ENCODE peak calls at places on chromosomes 2 and 18, in ten cellular contexts. One of them, this sample, is unnamed.
A peak's percentile ranks its signal among the peaks of the same experiment; 100 is the strongest.

GRCh38 chr2:25453199-25453903 is 111.6 kb upstream of the DNMT3A start:
- DNase-seq in upper lobe of left lung: no peak
- DNase-seq in sigmoid colon: no peak
- DNase-seq in suprapubic skin: no peak
- DNase-seq in Peyer's patch: no peak
- DNase-seq in uterus: no peak
- DNase-seq in A549: no peak
- DNase-seq in HCT116: no peak
- DNase-seq in esophagus muscularis mucosa: no peak
- DNase-seq in endothelial cell of umbilical vein: no peak
- DNase-seq in this sample: no peak

GRCh38 chr18:23921716-23922285 is 92.8 kb upstream of the TTC39C start:
- DNase-seq in upper lobe of left lung: no peak
- DNase-seq in sigmoid colon: no peak
- DNase-seq in suprapubic skin: no peak
- DNase-seq in Peyer's patch: no peak
- DNase-seq in uterus: no peak
- DNase-seq in A549: no peak
- DNase-seq in HCT116: no peak
- DNase-seq in esophagus muscularis mucosa: no peak
- DNase-seq in endothelial cell of umbilical vein: no peak
- DNase-seq in this sample: no peak

GRCh38 chr2:59182249-59182648 is 941.1 kb upstream of the FANCL start:
- DNase-seq in upper lobe of left lung: no peak
- DNase-seq in sigmoid colon: no peak
- DNase-seq in suprapubic skin: no peak
- DNase-seq in Peyer's patch: no peak
- DNase-seq in uterus: no peak
- DNase-seq in A549: peak; percentile 18
- DNase-seq in HCT116: no peak
- DNase-seq in esophagus muscularis mucosa: no peak
- DNase-seq in endothelial cell of umbilical vein: no peak
- DNase-seq in this sample: peak; percentile 2

GRCh38 chr2:204018717-204019116 is 82.2 kb downstream of the ICOS start:
- DNase-seq in upper lobe of left lung: peak; percentile 6
- DNase-seq in sigmoid colon: no peak
- DNase-seq in suprapubic skin: no peak
- DNase-seq in Peyer's patch: no peak
- DNase-seq in uterus: no peak
- DNase-seq in A549: no peak
- DNase-seq in HCT116: no peak
- DNase-seq in esophagus muscularis mucosa: no peak
- DNase-seq in endothelial cell of umbilical vein: no peak
- DNase-seq in this sample: no peak

GRCh38 chr18:62678847-62679535 is 36.4 kb upstream of the PHLPP1 start:
- DNase-seq in upper lobe of left lung: no peak
- DNase-seq in sigmoid colon: no peak
- DNase-seq in suprapubic skin: no peak
- DNase-seq in Peyer's patch: no peak
- DNase-seq in uterus: no peak
- DNase-seq in A549: no peak
- DNase-seq in HCT116: no peak
- DNase-seq in esophagus muscularis mucosa: no peak
- DNase-seq in endothelial cell of umbilical vein: no peak
- DNase-seq in this sample: no peak

GRCh38 chr2:18345848-18346247 is 214.6 kb downstream of the RDH14 start:
- DNase-seq in upper lobe of left lung: no peak
- DNase-seq in sigmoid colon: no peak
- DNase-seq in suprapubic skin: no peak
- DNase-seq in Peyer's patch: no peak
- DNase-seq in uterus: no peak
- DNase-seq in A549: peak; percentile 85
- DNase-seq in HCT116: no peak
- DNase-seq in esophagus muscularis mucosa: no peak
- DNase-seq in endothelial cell of umbilical vein: no peak
- DNase-seq in this sample: peak; percentile 25

GRCh38 chr2:121049141-121049540 is 235.9 kb downstream of the TFCP2L1 start:
- DNase-seq in upper lobe of left lung: no peak
- DNase-seq in sigmoid colon: no peak
- DNase-seq in suprapubic skin: peak; percentile 7
- DNase-seq in Peyer's patch: no peak
- DNase-seq in uterus: no peak
- DNase-seq in A549: no peak
- DNase-seq in HCT116: no peak
- DNase-seq in esophagus muscularis mucosa: no peak
- DNase-seq in endothelial cell of umbilical vein: no peak
- DNase-seq in this sample: no peak

GRCh38 chr2:152154462-152154861 is 21.1 kb downstream of the STAM2 start:
- DNase-seq in upper lobe of left lung: no peak
- DNase-seq in sigmoid colon: no peak
- DNase-seq in suprapubic skin: no peak
- DNase-seq in Peyer's patch: no peak
- DNase-seq in uterus: no peak
- DNase-seq in A549: no peak
- DNase-seq in HCT116: no peak
- DNase-seq in esophagus muscularis mucosa: no peak
- DNase-seq in endothelial cell of umbilical vein: no peak
- DNase-seq in this sample: no peak

GRCh38 chr2:5691659-5692529 is at the start of gene SOX11:
- DNase-seq in upper lobe of left lung: peak; percentile 77
- DNase-seq in sigmoid colon: peak; percentile 91
- DNase-seq in suprapubic skin: no peak
- DNase-seq in Peyer's patch: no peak
- DNase-seq in uterus: no peak
- DNase-seq in A549: no peak
- DNase-seq in HCT116: no peak
- DNase-seq in esophagus muscularis mucosa: peak; percentile 78
- DNase-seq in endothelial cell of umbilical vein: no peak
- DNase-seq in this sample: no peak

GRCh38 chr2:182597570-182597969 is 118.5 kb upstream of the DNAJC10 start:
- DNase-seq in upper lobe of left lung: no peak
- DNase-seq in sigmoid colon: no peak
- DNase-seq in suprapubic skin: no peak
- DNase-seq in Peyer's patch: no peak
- DNase-seq in uterus: no peak
- DNase-seq in A549: no peak
- DNase-seq in HCT116: no peak
- DNase-seq in esophagus muscularis mucosa: no peak
- DNase-seq in endothelial cell of umbilical vein: no peak
- DNase-seq in this sample: no peak

GRCh38 chr18:75162467-75162866 is 46.5 kb downstream of the PTGR3 start:
- DNase-seq in upper lobe of left lung: no peak
- DNase-seq in sigmoid colon: no peak
- DNase-seq in suprapubic skin: no peak
- DNase-seq in Peyer's patch: no peak
- DNase-seq in uterus: no peak
- DNase-seq in A549: peak; percentile 7
- DNase-seq in HCT116: no peak
- DNase-seq in esophagus muscularis mucosa: peak; percentile 90
- DNase-seq in endothelial cell of umbilical vein: no peak
- DNase-seq in this sample: no peak

GRCh38 chr2:229235136-229235914 is 35.8 kb downstream of the PID1 start:
- DNase-seq in upper lobe of left lung: no peak
- DNase-seq in sigmoid colon: peak; percentile 72
- DNase-seq in suprapubic skin: no peak
- DNase-seq in Peyer's patch: no peak
- DNase-seq in uterus: no peak
- DNase-seq in A549: no peak
- DNase-seq in HCT116: no peak
- DNase-seq in esophagus muscularis mucosa: no peak
- DNase-seq in endothelial cell of umbilical vein: no peak
- DNase-seq in this sample: peak; percentile 4

DNA sequence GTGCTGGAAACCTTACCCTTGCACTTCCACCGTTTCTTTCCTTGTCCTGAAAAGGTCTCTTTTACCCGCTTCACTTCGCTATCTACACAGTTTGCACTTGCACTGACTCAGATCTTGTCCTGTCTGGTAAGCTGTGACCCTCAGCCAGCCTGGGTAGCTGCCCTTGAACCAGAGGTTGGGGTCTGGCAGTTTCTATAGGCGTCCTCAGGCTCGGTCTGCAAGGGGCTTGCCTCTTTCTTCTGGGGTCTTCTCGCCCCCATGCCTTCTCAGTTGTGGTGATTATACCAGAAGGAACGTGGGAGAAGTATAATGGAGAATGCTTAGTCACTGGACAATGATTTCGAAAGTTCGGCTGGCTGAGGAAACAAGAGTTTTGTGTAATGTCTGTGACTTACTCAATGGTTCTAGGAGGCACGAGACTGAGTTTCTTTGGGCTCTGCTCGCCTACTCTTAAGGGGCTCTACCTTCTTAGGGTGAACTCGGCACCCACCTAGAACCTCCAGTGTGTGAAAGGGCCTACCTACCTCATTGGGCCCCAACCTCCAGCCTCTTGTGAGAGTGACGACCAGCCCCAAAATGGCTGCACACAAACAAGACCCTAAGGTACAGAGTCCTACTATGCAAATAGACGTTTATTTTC is 6.9 kb upstream of the STAT1 start:
- DNase-seq in upper lobe of left lung: no peak
- DNase-seq in sigmoid colon: peak; percentile 80
- DNase-seq in suprapubic skin: no peak
- DNase-seq in Peyer's patch: peak; percentile 23
- DNase-seq in uterus: peak; percentile 72
- DNase-seq in A549: peak; percentile 67
- DNase-seq in HCT116: no peak
- DNase-seq in esophagus muscularis mucosa: no peak
- DNase-seq in endothelial cell of umbilical vein: no peak
- DNase-seq in this sample: no peak
- TF ChIP-seq POLR2A in upper lobe of left lung: no peak
- TF ChIP-seq POLR2A in sigmoid colon: no peak
- TF ChIP-seq POLR2A in suprapubic skin: no peak
- TF ChIP-seq POLR2A in Peyer's patch: no peak
- TF ChIP-seq POLR2A in uterus: no peak
- TF ChIP-seq POLR2A in A549: peak; percentile 20
- TF ChIP-seq POLR2A in HCT116: no peak
- TF ChIP-seq POLR2A in esophagus muscularis mucosa: no peak
- TF ChIP-seq POLR2A in endothelial cell of umbilical vein: no peak
- TF ChIP-seq POLR2A in this sample: no peak

DNA sequence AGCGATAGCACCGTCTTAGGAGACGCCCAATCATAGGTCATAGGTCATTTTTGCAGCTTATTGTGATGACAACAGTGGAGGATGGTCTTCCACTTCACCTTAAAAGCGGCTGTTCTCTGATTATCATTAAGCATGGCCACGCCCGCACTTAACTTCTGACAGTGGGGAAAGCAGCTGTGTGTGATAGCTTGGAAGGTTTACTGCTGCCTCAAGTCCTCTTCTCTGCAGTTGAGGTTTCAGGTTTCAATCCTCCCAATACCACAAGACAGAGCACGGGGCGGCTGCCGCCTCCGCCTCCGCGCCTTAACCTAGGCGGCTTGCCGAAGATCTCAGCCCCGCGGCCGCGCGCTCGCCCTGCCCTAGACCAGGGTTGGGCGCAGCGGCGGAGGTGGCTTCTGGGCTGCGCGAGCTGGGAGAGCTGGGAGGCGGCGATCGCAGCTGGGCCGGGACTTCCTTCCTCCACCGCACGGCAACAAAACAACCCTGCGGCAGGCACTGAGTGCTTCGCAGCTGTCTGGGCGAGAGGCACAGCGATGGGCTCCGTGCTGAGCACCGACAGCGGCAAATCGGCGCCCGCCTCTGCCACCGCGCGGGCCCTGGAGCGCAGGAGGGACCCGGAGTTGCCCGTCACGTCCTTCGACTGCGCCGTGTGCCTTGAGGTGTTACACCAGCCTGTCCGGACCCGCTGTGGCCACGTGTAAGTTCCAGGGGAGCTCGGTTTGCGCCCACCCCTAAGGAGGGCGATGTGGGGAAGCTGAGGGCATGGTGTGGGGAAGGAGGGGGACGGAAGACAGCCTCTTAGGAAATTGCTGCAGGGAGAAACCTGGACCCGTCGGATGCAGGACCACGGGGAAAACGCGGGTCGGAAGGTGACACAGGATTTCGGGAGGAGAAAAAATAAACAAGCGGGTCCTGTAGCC is at the start of gene RNF125:
- DNase-seq in upper lobe of left lung: peak; percentile 96
- DNase-seq in sigmoid colon: peak; percentile 78
- DNase-seq in suprapubic skin: peak; percentile 92
- DNase-seq in Peyer's patch: peak; percentile 75
- DNase-seq in uterus: peak; percentile 47
- DNase-seq in A549: peak; percentile 58
- DNase-seq in HCT116: peak; percentile 87
- DNase-seq in esophagus muscularis mucosa: peak; percentile 93
- DNase-seq in endothelial cell of umbilical vein: peak; percentile 69
- DNase-seq in this sample: peak; percentile 7
- TF ChIP-seq POLR2A in upper lobe of left lung: no peak
- TF ChIP-seq POLR2A in sigmoid colon: no peak
- TF ChIP-seq POLR2A in suprapubic skin: no peak
- TF ChIP-seq POLR2A in Peyer's patch: peak; percentile 67
- TF ChIP-seq POLR2A in uterus: peak; percentile 30
- TF ChIP-seq POLR2A in A549: no peak
- TF ChIP-seq POLR2A in HCT116: no peak
- TF ChIP-seq POLR2A in esophagus muscularis mucosa: no peak
- TF ChIP-seq POLR2A in endothelial cell of umbilical vein: no peak
- TF ChIP-seq POLR2A in this sample: no peak

GRCh38 chr2:73070651-73071451 is 661 bp downstream of the SFXN5 start:
- DNase-seq in upper lobe of left lung: peak; percentile 98
- DNase-seq in sigmoid colon: peak; percentile 99
- DNase-seq in suprapubic skin: peak; percentile 99
- DNase-seq in Peyer's patch: peak; percentile 99
- DNase-seq in uterus: peak; percentile 98
- DNase-seq in A549: peak; percentile 97
- DNase-seq in HCT116: peak; percentile 88
- DNase-seq in esophagus muscularis mucosa: peak; percentile 100
- DNase-seq in endothelial cell of umbilical vein: peak; percentile 97
- DNase-seq in this sample: peak; percentile 95
- TF ChIP-seq POLR2A in upper lobe of left lung: no peak
- TF ChIP-seq POLR2A in sigmoid colon: peak; percentile 36
- TF ChIP-seq POLR2A in suprapubic skin: no peak
- TF ChIP-seq POLR2A in Peyer's patch: peak; percentile 69
- TF ChIP-seq POLR2A in uterus: peak; percentile 37
- TF ChIP-seq POLR2A in A549: peak; percentile 48
- TF ChIP-seq POLR2A in HCT116: peak; percentile 23
- TF ChIP-seq POLR2A in esophagus muscularis mucosa: peak; percentile 62
- TF ChIP-seq POLR2A in endothelial cell of umbilical vein: no peak
- TF ChIP-seq POLR2A in this sample: peak; percentile 45

DNA sequence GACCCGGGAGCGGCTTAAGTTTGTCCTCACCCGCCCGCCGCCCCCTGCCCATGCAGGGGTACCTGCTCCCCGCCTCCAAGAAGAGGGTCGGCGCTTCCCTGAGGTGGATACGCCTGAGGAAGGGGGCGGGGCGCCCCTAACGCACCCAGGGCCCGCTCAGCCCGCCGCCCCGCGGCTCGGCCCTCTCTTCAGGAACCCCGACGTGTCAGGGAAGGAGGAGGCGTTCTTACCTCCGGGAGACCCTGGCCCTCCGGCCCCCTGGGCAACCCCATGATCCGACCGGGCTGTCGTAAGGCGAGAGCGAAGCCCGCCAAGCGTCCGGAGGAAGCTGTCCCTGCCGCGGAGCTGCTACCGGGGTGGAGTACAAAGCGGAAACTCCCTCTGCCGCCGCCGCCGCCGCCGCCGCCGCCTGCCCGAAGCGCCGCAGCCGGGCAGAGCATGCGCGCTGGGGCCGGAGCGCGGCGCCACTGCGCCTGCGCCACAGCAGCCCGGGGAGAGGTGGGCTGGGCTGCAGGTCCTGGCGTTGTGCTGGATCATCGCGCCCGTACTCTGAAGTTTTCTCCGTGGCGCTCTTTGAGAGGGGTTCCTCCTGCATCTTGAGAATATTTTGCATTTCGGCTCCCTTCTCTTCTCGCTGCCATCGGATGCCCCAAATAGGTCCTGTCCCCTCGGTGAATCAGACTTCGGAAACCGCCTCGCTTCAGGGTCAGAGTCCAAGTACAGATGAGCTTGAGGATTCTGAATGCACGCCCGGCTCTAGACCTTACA is at the start of gene CCDC93:
- DNase-seq in upper lobe of left lung: peak; percentile 98
- DNase-seq in sigmoid colon: peak; percentile 86
- DNase-seq in suprapubic skin: peak; percentile 87
- DNase-seq in Peyer's patch: peak; percentile 65
- DNase-seq in uterus: peak; percentile 66
- DNase-seq in A549: peak; percentile 79
- DNase-seq in HCT116: peak; percentile 51
- DNase-seq in esophagus muscularis mucosa: peak; percentile 94
- DNase-seq in endothelial cell of umbilical vein: peak; percentile 89
- DNase-seq in this sample: peak; percentile 96
- TF ChIP-seq POLR2A in upper lobe of left lung: no peak
- TF ChIP-seq POLR2A in sigmoid colon: peak; percentile 39
- TF ChIP-seq POLR2A in suprapubic skin: peak; percentile 70
- TF ChIP-seq POLR2A in Peyer's patch: peak; percentile 56
- TF ChIP-seq POLR2A in uterus: peak; percentile 74
- TF ChIP-seq POLR2A in A549: peak; percentile 86
- TF ChIP-seq POLR2A in HCT116: peak; percentile 53
- TF ChIP-seq POLR2A in esophagus muscularis mucosa: peak; percentile 25
- TF ChIP-seq POLR2A in endothelial cell of umbilical vein: peak; percentile 71
- TF ChIP-seq POLR2A in this sample: peak; percentile 66